ENCODE peak calls at places on chromosomes 5 and 9, in six cellular contexts. T is GM04503; W is T-cell; H is activated naive CD4-positive, alpha-beta T cell; Q is iris pigment epithelial cell; O is astrocyte of the hippocampus. Y is an unnamed sample.

GRCh38 chr5:156326718-156327259 is at the start of gene SGCD:
- DNase-seq in T (peak), W (no peak), H (no peak), Q (peak), O (peak), Y (peak)

GRCh38 chr9:70563437-70564204 is 149.2 kb upstream of the KLF9 start:
- DNase-seq in T (peak), W (peak), H (no peak), Q (peak), O (peak), Y (peak)

GRCh38 chr5:102772273-102772672 is 17.2 kb downstream of the PAM start:
- DNase-seq in T (no peak), W (no peak), H (no peak), Q (peak), O (no peak), Y (no peak)

GRCh38 chr5:133386662-133387061 is 225.7 kb downstream of the FSTL4 start:
- DNase-seq in T (no peak), W (no peak), H (no peak), Q (no peak), O (no peak), Y (no peak)

GRCh38 chr9:134229466-134230091 is 65.2 kb upstream of the RNU6ATAC start:
- DNase-seq in T (no peak), W (no peak), H (no peak), Q (no peak), O (no peak), Y (no peak)

GRCh38 chr5:54090495-54091084 is 219.8 kb downstream of the ARL15 start:
- DNase-seq in T (peak), W (no peak), H (no peak), Q (peak), O (peak), Y (peak)

GRCh38 chr9:20024159-20024571 is 235.3 kb upstream of the SLC24A2 start:
- DNase-seq in T (no peak), W (no peak), H (no peak), Q (no peak), O (peak), Y (no peak)

GRCh38 chr5:79878721-79879336 is 112.2 kb downstream of the MTX3 start:
- DNase-seq in T (no peak), W (no peak), H (peak), Q (no peak), O (no peak), Y (no peak)

GRCh38 chr9:5574998-5575397 is 53.9 kb upstream of the RIC1 start:
- DNase-seq in T (no peak), W (no peak), H (no peak), Q (no peak), O (no peak), Y (no peak)

GRCh38 chr5:73940026-73940425 is 314.0 kb downstream of the ARHGEF28 start:
- DNase-seq in T (no peak), W (no peak), H (no peak), Q (peak), O (peak), Y (no peak)

GRCh38 chr9:134562146-134562753 is 79.4 kb upstream of the COL5A1 start:
- DNase-seq in T (no peak), W (no peak), H (no peak), Q (no peak), O (no peak), Y (no peak)

GRCh38 chr9:133558191-133559126 is 24.0 kb downstream of the ADAMTSL2 start:
- DNase-seq in T (peak), W (no peak), H (no peak), Q (peak), O (peak), Y (peak)

GRCh38 chr5:78320461-78320860 is 26.0 kb upstream of the AP3B1 start:
- DNase-seq in T (no peak), W (no peak), H (no peak), Q (peak), O (peak), Y (no peak)

GRCh38 chr5:6788439-6788838 is 75.2 kb downstream of the TENT4A start:
- DNase-seq in T (no peak), W (no peak), H (no peak), Q (no peak), O (no peak), Y (no peak)

GRCh38 chr5:50710838-50711237 is 44.4 kb downstream of the PARP8 start:
- DNase-seq in T (no peak), W (no peak), H (no peak), Q (no peak), O (no peak), Y (no peak)

GRCh38 chr5:78972654-78973428 is 12.3 kb downstream of the ARSB start:
- DNase-seq in T (no peak), W (no peak), H (no peak), Q (peak), O (peak), Y (peak)

GRCh38 chr9:96048116-96048953 is 172.8 kb downstream of the ERCC6L2 start:
- DNase-seq in T (no peak), W (no peak), H (no peak), Q (peak), O (peak), Y (no peak)

GRCh38 chr5:119814655-119815054 is 185.3 kb downstream of the FAM170A start:
- DNase-seq in T (no peak), W (no peak), H (no peak), Q (no peak), O (no peak), Y (no peak)

GRCh38 chr5:28523887-28524637 is 1485.7 kb upstream of the CDH9 start:
- DNase-seq in T (no peak), W (no peak), H (no peak), Q (peak), O (peak), Y (no peak)

GRCh38 chr5:40483316-40483715 is 196.4 kb upstream of the PTGER4 start:
- DNase-seq in T (no peak), W (no peak), H (no peak), Q (peak), O (peak), Y (no peak)

GRCh38 chr5:15285901-15286583 is 213.9 kb upstream of the FBXL7 start:
- DNase-seq in T (peak), W (no peak), H (no peak), Q (peak), O (no peak), Y (peak)

GRCh38 chr5:61245486-61245885 is 83.2 kb upstream of the SMIM15 start:
- DNase-seq in T (no peak), W (no peak), H (no peak), Q (peak), O (peak), Y (no peak)

GRCh38 chr9:110543631-110544051 is 35.9 kb downstream of the SVEP1 start:
- DNase-seq in T (no peak), W (no peak), H (no peak), Q (no peak), O (peak), Y (no peak)

GRCh38 chr9:133050781-133051180 is 11.0 kb upstream of the CEL start:
- DNase-seq in T (no peak), W (no peak), H (no peak), Q (no peak), O (no peak), Y (no peak)

GRCh38 chr5:138369249-138369648 is 16.8 kb downstream of the KDM3B start:
- DNase-seq in T (no peak), W (no peak), H (no peak), Q (no peak), O (no peak), Y (no peak)

Y was measured in GM04504.